ENCODE peak calls at places on chromosomes 3 and 15, in five cellular contexts. One of them, this sample, is unnamed.

GRCh38 chr15:29770796-29771195 is 51.5 kb downstream of the TJP1 start:
- DNase-seq in fibroblast of pulmonary artery: no peak
- DNase-seq in lung: no peak
- DNase-seq in fibroblast of lung: peak
- DNase-seq in kidney: no peak
- DNase-seq in this sample: no peak

GRCh38 chr15:77541421-77542181 is 91.1 kb downstream of the LINGO1 start:
- DNase-seq in lung: peak
- DNase-seq in fibroblast of lung: peak
- DNase-seq in kidney: no peak
- DNase-seq in fibroblast of pulmonary artery: no peak
- DNase-seq in this sample: no peak

GRCh38 chr15:101445562-101446526 is 43.7 kb downstream of the PCSK6 start:
- DNase-seq in fibroblast of pulmonary artery: peak
- DNase-seq in kidney: peak
- DNase-seq in lung: no peak
- DNase-seq in fibroblast of lung: peak
- DNase-seq in this sample: no peak

GRCh38 chr3:194868831-194869230 is 183.1 kb downstream of the FAM43A start:
- DNase-seq in lung: no peak
- DNase-seq in fibroblast of lung: no peak
- DNase-seq in kidney: no peak
- DNase-seq in fibroblast of pulmonary artery: no peak
- DNase-seq in this sample: no peak

GRCh38 chr3:25849641-25850040 is 59.8 kb downstream of the OXSM start:
- DNase-seq in lung: no peak
- DNase-seq in kidney: no peak
- DNase-seq in fibroblast of pulmonary artery: peak
- DNase-seq in fibroblast of lung: peak
- DNase-seq in this sample: no peak

GRCh38 chr3:111915905-111916304 is 56.8 kb downstream of the PHLDB2 start:
- DNase-seq in lung: no peak
- DNase-seq in kidney: no peak
- DNase-seq in fibroblast of pulmonary artery: peak
- DNase-seq in fibroblast of lung: peak
- DNase-seq in this sample: no peak

GRCh38 chr3:122612706-122613105 is 35.3 kb downstream of the PARP15 start:
- DNase-seq in fibroblast of lung: no peak
- DNase-seq in kidney: no peak
- DNase-seq in fibroblast of pulmonary artery: no peak
- DNase-seq in lung: no peak
- DNase-seq in this sample: no peak

GRCh38 chr3:2713923-2714322 is 396.3 kb downstream of the IL5RA start:
- DNase-seq in lung: no peak
- DNase-seq in fibroblast of lung: no peak
- DNase-seq in fibroblast of pulmonary artery: no peak
- DNase-seq in kidney: no peak
- DNase-seq in this sample: no peak

GRCh38 chr3:142990706-142991105 is 10.7 kb upstream of the U2SURP start:
- DNase-seq in kidney: no peak
- DNase-seq in fibroblast of lung: no peak
- DNase-seq in fibroblast of pulmonary artery: no peak
- DNase-seq in lung: no peak
- DNase-seq in this sample: no peak

GRCh38 chr3:185750015-185750414 is 74.8 kb downstream of the IGF2BP2 start:
- DNase-seq in kidney: no peak
- DNase-seq in fibroblast of lung: no peak
- DNase-seq in lung: no peak
- DNase-seq in fibroblast of pulmonary artery: no peak
- DNase-seq in this sample: no peak

GRCh38 chr3:47949979-47950378 is 66.2 kb downstream of the MAP4 start:
- DNase-seq in fibroblast of lung: no peak
- DNase-seq in lung: no peak
- DNase-seq in kidney: no peak
- DNase-seq in fibroblast of pulmonary artery: no peak
- DNase-seq in this sample: no peak

GRCh38 chr3:189132125-189132744 is 39.5 kb upstream of the TPRG1 start:
- DNase-seq in kidney: peak
- DNase-seq in fibroblast of pulmonary artery: peak
- DNase-seq in fibroblast of lung: peak
- DNase-seq in lung: peak
- DNase-seq in this sample: peak

GRCh38 chr3:53044371-53045106 is 1.3 kb downstream of the SFMBT1 start:
- DNase-seq in kidney: peak
- DNase-seq in fibroblast of lung: peak
- DNase-seq in lung: no peak
- DNase-seq in fibroblast of pulmonary artery: peak
- DNase-seq in this sample: no peak

GRCh38 chr3:66256806-66257205 is 36.0 kb downstream of the SLC25A26 start:
- DNase-seq in lung: no peak
- DNase-seq in fibroblast of lung: no peak
- DNase-seq in fibroblast of pulmonary artery: peak
- DNase-seq in kidney: no peak
- DNase-seq in this sample: no peak

GRCh38 chr3:146468234-146468931 is 978 bp downstream of the PLSCR2 start:
- DNase-seq in fibroblast of lung: peak
- DNase-seq in lung: no peak
- DNase-seq in kidney: no peak
- DNase-seq in fibroblast of pulmonary artery: peak
- DNase-seq in this sample: no peak

GRCh38 chr3:70078778-70079177 is 79.2 kb downstream of the SAMMSON start:
- DNase-seq in fibroblast of lung: no peak
- DNase-seq in kidney: no peak
- DNase-seq in fibroblast of pulmonary artery: no peak
- DNase-seq in lung: no peak
- DNase-seq in this sample: no peak

GRCh38 chr15:38709196-38709595 is 144.6 kb upstream of the RASGRP1 start:
- DNase-seq in kidney: no peak
- DNase-seq in fibroblast of pulmonary artery: no peak
- DNase-seq in lung: no peak
- DNase-seq in fibroblast of lung: no peak
- DNase-seq in this sample: no peak

GRCh38 chr3:157274644-157275137 is 114.7 kb upstream of the CCNL1 start:
- DNase-seq in lung: no peak
- DNase-seq in fibroblast of pulmonary artery: peak
- DNase-seq in kidney: no peak
- DNase-seq in fibroblast of lung: no peak
- DNase-seq in this sample: peak

DNA sequence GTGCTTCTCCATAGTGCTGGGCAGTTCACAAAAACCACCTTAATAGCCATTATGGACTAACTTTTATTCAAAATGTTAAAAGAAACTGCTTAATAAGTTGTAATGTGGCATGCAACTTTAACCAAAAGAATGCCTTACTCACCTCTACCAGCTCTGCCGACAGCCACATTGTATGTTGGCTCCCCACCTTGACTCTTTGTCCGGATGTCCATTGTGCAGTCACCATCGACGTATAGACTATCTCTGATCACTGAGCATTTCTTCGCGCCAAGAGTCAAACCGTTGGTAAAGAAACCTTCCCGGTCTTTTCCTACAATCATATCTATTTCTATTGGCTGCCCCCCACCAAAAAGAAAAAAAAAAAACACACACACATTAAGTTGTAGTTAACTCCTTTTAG is 2.5 kb downstream of the PFN2 start:
- DNase-seq in kidney: no peak
- DNase-seq in fibroblast of pulmonary artery: no peak
- DNase-seq in fibroblast of lung: peak
- DNase-seq in lung: no peak
- DNase-seq in this sample: no peak
- H3K4me3 ChIP-seq in kidney: peak
- H3K4me3 ChIP-seq in fibroblast of pulmonary artery: peak
- H3K4me3 ChIP-seq in fibroblast of lung: peak
- H3K4me3 ChIP-seq in lung: no peak
- H3K4me3 ChIP-seq in this sample: peak

GRCh38 chr3:9298236-9298635 is 48.8 kb upstream of the SRGAP3 start:
- DNase-seq in lung: no peak
- DNase-seq in fibroblast of pulmonary artery: no peak
- DNase-seq in fibroblast of lung: peak
- DNase-seq in kidney: no peak
- DNase-seq in this sample: no peak

GRCh38 chr3:9301798-9302197 is 52.4 kb upstream of the SRGAP3 start:
- DNase-seq in fibroblast of pulmonary artery: no peak
- DNase-seq in lung: no peak
- DNase-seq in fibroblast of lung: no peak
- DNase-seq in kidney: no peak
- DNase-seq in this sample: no peak

GRCh38 chr3:9301091-9301490 is 51.6 kb upstream of the SRGAP3 start:
- DNase-seq in lung: no peak
- DNase-seq in kidney: no peak
- DNase-seq in fibroblast of lung: no peak
- DNase-seq in fibroblast of pulmonary artery: no peak
- DNase-seq in this sample: no peak

GRCh38 chr3:9308298-9308990 is 54.4 kb upstream of the THUMPD3 start:
- DNase-seq in fibroblast of lung: peak
- DNase-seq in fibroblast of pulmonary artery: no peak
- DNase-seq in lung: no peak
- DNase-seq in kidney: no peak
- DNase-seq in this sample: no peak

GRCh38 chr3:9302425-9303181 is 53.2 kb upstream of the SRGAP3 start:
- DNase-seq in fibroblast of pulmonary artery: peak
- DNase-seq in lung: peak
- DNase-seq in fibroblast of lung: peak
- DNase-seq in kidney: peak
- DNase-seq in this sample: no peak
- H3K4me3 ChIP-seq in fibroblast of pulmonary artery: no peak
- H3K4me3 ChIP-seq in lung: no peak
- H3K4me3 ChIP-seq in fibroblast of lung: no peak
- H3K4me3 ChIP-seq in kidney: peak
- H3K4me3 ChIP-seq in this sample: peak

DNA sequence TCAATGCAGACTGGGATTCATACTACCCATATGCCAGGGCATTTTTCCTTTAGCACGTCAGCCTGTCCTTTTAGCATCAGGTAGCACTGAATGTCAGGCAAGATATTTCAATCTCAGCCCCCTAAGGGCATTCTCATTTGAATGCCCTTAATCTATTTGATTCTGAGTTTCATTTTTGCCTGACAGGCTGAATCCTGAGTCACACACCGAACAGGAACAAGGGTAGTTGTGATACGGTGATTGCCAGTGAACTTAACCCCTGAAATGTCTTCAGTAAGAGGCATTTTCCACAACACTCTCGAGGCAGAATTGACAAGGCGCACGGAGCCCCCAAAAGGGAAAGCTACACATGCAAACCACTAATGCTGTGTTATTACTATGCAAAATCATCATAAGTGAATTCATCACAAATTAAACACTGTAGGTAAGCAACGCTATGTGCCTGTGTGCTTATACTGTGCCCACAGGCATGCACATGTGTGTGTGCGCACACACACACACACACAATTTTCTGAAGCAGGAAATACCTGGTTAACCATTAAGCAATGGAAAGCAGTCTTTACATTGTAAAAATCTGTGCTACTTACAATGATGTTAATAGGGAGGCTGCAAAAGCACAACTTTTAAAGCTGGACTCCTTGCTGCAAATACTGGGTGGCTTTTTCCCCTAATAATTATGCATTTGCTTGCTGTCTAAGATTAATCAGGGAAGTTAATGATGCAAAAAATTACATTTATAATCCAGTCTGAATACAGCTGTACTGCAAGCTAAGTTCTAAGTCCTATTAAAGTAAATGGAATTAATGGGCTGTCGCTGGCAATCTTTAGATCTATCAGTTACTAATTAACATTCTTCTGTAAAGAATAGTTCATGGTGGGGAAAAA is 130.3 kb downstream of the ZNF385D start:
- DNase-seq in lung: no peak
- DNase-seq in fibroblast of lung: peak
- DNase-seq in fibroblast of pulmonary artery: no peak
- DNase-seq in kidney: no peak
- DNase-seq in this sample: no peak
- H3K4me3 ChIP-seq in lung: no peak
- H3K4me3 ChIP-seq in fibroblast of lung: no peak
- H3K4me3 ChIP-seq in fibroblast of pulmonary artery: no peak
- H3K4me3 ChIP-seq in kidney: peak
- H3K4me3 ChIP-seq in this sample: no peak

GRCh38 chr15:98754283-98755022 is 106.1 kb downstream of the IGF1R start:
- DNase-seq in lung: no peak
- DNase-seq in fibroblast of lung: peak
- DNase-seq in kidney: no peak
- DNase-seq in fibroblast of pulmonary artery: peak
- DNase-seq in this sample: no peak
- H3K4me3 ChIP-seq in lung: no peak
- H3K4me3 ChIP-seq in fibroblast of lung: peak
- H3K4me3 ChIP-seq in kidney: peak
- H3K4me3 ChIP-seq in fibroblast of pulmonary artery: peak
- H3K4me3 ChIP-seq in this sample: peak

GRCh38 chr3:119177321-119177720 is 3.9 kb downstream of the UPK1B start:
- DNase-seq in fibroblast of lung: no peak
- DNase-seq in fibroblast of pulmonary artery: no peak
- DNase-seq in kidney: no peak
- DNase-seq in lung: no peak
- DNase-seq in this sample: no peak

GRCh38 chr3:119170821-119171220 is 2.6 kb upstream of the UPK1B start:
- DNase-seq in fibroblast of pulmonary artery: no peak
- DNase-seq in kidney: no peak
- DNase-seq in fibroblast of lung: peak
- DNase-seq in lung: no peak
- DNase-seq in this sample: no peak

GRCh38 chr3:119175869-119176756 is 2.7 kb downstream of the UPK1B start:
- DNase-seq in fibroblast of pulmonary artery: peak
- DNase-seq in kidney: no peak
- DNase-seq in fibroblast of lung: peak
- DNase-seq in lung: no peak
- DNase-seq in this sample: peak

GRCh38 chr3:119176778-119177177 is 3.4 kb downstream of the UPK1B start:
- DNase-seq in fibroblast of pulmonary artery: no peak
- DNase-seq in kidney: no peak
- DNase-seq in lung: no peak
- DNase-seq in fibroblast of lung: no peak
- DNase-seq in this sample: no peak

GRCh38 chr3:119173325-119173724 is at the start of gene UPK1B:
- DNase-seq in fibroblast of lung: no peak
- DNase-seq in kidney: no peak
- DNase-seq in fibroblast of pulmonary artery: no peak
- DNase-seq in lung: no peak
- DNase-seq in this sample: no peak
- H3K4me3 ChIP-seq in fibroblast of lung: no peak
- H3K4me3 ChIP-seq in kidney: peak
- H3K4me3 ChIP-seq in fibroblast of pulmonary artery: no peak
- H3K4me3 ChIP-seq in lung: no peak
- H3K4me3 ChIP-seq in this sample: no peak

GRCh38 chr15:96322401-96323249 is 7.9 kb upstream of the NR2F2 start:
- DNase-seq in kidney: peak
- DNase-seq in fibroblast of lung: peak
- DNase-seq in lung: no peak
- DNase-seq in fibroblast of pulmonary artery: peak
- DNase-seq in this sample: no peak
- H3K4me3 ChIP-seq in kidney: peak
- H3K4me3 ChIP-seq in fibroblast of lung: peak
- H3K4me3 ChIP-seq in lung: peak
- H3K4me3 ChIP-seq in fibroblast of pulmonary artery: peak
- H3K4me3 ChIP-seq in this sample: peak

DNA sequence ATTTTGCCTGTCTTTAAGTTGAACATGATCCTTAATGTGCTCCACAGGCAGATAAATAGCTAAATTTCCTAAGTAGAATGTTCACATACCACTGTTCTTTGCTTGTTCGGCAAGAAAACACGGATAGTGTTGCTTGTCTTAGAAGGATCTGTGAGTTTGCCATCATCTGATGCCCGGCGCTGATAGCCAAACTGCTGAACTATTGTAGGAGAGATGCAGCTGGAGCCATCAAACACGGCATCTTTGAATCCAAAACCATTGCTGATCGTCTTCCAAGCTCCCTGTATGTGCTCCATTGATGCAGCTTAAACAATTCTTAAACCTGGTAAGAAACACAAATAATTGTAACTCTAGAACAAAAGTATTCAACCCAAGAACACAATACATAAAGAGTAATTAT is 45.5 kb downstream of the RAF1 start:
- DNase-seq in fibroblast of lung: no peak
- DNase-seq in lung: no peak
- DNase-seq in kidney: no peak
- DNase-seq in fibroblast of pulmonary artery: no peak
- DNase-seq in this sample: no peak
- H3K4me3 ChIP-seq in fibroblast of lung: no peak
- H3K4me3 ChIP-seq in lung: no peak
- H3K4me3 ChIP-seq in kidney: no peak
- H3K4me3 ChIP-seq in fibroblast of pulmonary artery: no peak
- H3K4me3 ChIP-seq in this sample: no peak